ENCODE peak calls at places on chromosome 3, in seven cellular contexts. Z is CD8-positive, alpha-beta T cell; S is mammary epithelial cell; A is PC-9; F is bronchial epithelial cell; E is progenitor cell of endocrine pancreas; N is fibroblast of lung. X is an unnamed sample.

GRCh38 chr3:12040902-12041301 is 36.7 kb downstream of the SYN2 start:
- DNase-seq in Z (no peak), S (no peak), A (no peak), F (no peak), E (no peak), N (no peak), X (no peak)

GRCh38 chr3:194447161-194447560 is 39.6 kb downstream of the ATP13A3 start:
- DNase-seq in Z (no peak), S (no peak), A (no peak), F (peak), E (no peak), N (peak), X (no peak)

GRCh38 chr3:129532261-129532660 is 3.8 kb downstream of the RHO start:
- DNase-seq in Z (no peak), S (no peak), A (no peak), F (no peak), E (no peak), N (no peak), X (no peak)

GRCh38 chr3:185280572-185281365 is 26.9 kb upstream of the EHHADH start:
- DNase-seq in Z (no peak), S (peak), A (no peak), F (peak), E (no peak), N (peak), X (no peak)

GRCh38 chr3:134445631-134446030 is 40.2 kb downstream of the ANAPC13 start:
- DNase-seq in Z (no peak), S (peak), A (peak), F (peak), E (no peak), N (peak), X (no peak)

GRCh38 chr3:46897829-46898320 is 20.4 kb downstream of the PTH1R start:
- DNase-seq in Z (no peak), S (no peak), A (no peak), F (no peak), E (no peak), N (no peak), X (no peak)

GRCh38 chr3:183295211-183295610 is 42.2 kb downstream of the B3GNT5 start:
- DNase-seq in Z (no peak), S (peak), A (peak), F (peak), E (no peak), N (peak), X (no peak)

GRCh38 chr3:46923559-46924350 is 46.2 kb downstream of the PTH1R start:
- DNase-seq in Z (peak), S (no peak), A (no peak), F (no peak), E (peak), N (no peak), X (peak)

GRCh38 chr3:60703956-60704736 is 547.1 kb downstream of the FHIT start:
- DNase-seq in Z (no peak), S (peak), A (no peak), F (no peak), E (no peak), N (peak), X (no peak)

DNA sequence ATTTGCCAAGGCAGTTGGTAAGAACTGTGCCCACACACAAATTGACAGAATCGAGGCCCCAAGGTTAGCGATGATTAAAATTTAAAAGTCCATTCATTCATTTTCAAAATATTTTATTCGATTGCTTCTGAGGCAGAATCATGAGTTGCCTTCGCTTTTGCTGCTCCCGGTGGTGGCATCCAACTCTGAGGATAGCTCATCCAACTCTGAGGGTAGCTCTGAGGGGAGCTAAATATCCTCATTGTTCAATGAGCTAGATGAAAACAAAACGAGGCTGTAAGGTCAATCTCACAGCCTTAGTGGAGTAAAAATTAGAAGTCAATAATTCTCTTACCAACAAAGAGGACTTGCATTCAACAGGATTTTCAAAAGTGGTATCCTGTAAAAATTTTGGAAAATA is 901 bp upstream of the CHL1 start:
- DNase-seq in Z (no peak), S (no peak), A (no peak), F (no peak), E (no peak), N (no peak), X (no peak)
- TF ChIP-seq CTCF in Z (no peak), S (no peak), A (no peak), F (no peak), E (no peak), N (no peak), X (no peak)

DNA sequence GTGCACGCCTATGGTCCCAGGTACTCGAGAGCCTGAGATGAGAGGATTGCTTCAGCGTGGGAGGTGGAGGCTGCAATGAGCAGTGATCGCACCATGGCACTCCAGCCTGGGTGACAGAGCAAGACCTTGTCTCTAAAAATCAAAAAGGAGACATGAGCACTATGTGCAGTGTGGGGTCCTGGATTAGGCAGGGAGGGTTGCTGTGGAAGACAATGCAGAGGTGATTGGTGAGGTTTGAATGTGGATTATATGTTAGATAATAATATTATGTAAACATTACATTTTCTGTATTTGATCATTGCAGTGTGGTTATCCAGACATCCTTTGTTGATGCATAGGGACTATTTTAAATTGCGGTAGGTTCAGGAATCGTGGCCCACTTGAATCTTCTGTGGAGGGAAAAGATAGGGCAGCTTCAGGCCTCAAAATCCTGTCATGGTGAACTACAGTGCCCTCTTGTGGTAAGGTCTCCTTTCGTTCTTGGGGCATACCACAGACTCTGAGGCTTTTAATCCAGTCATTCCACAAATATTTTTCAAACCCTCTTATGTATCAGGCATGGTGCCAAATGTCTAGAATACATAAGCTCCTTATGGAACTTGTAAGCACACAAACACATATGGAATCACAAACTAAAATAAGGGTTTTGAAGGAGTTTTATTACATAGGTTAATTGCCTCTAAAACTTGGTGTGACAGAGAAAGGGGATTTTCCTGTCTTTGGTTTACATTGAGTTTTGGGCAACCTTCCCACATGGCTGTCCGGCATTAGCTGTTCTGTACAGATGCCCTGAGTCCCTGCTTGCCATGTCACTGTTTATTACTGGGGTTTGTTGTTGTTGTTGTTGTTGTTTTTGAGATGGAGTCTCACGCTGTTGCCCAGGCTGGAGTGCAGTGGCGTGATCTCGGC is 37.7 kb downstream of the GPD1L start:
- DNase-seq in Z (peak), S (peak), A (peak), F (peak), E (peak), N (peak), X (no peak)
- TF ChIP-seq CTCF in Z (peak), S (peak), A (peak), F (peak), E (peak), N (peak), X (peak)

DNA sequence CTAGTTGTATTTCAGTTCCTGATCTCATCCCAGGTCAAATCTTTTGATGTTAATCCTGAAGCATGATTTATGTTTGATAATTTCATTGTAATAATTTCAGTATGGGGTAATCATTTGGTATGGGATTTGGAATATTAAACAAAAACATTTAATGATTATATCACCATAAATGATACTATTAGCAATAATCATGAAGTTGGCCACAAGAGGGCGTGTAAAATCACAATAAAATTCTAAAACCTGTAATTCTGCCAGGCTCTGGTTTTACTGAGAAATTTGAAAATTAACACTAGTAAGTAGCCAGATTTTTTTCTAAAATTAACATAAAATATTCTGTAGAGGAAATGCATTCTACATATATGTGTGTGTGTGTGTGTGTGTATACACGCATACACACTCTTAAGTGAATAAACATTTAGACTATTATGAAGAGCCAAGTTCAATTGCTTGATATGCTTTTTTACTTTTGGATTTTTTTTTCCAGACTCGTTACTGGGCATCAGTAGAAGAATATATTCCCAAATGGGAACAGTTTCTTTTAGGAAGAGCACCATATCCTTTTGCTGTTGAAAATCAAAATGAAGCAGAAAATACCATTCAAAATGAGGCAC is 40.5 kb downstream of the FEZF2 start:
- DNase-seq in Z (no peak), S (peak), A (no peak), F (peak), E (no peak), N (peak), X (no peak)
- TF ChIP-seq CTCF in Z (peak), S (peak), A (peak), F (no peak), E (peak), N (peak), X (peak)

GRCh38 chr3:103992469-103992868 is 1374.2 kb upstream of the ALCAM start:
- DNase-seq in Z (no peak), S (no peak), A (no peak), F (no peak), E (no peak), N (no peak), X (no peak)

GRCh38 chr3:103991461-103992115 is 1375.1 kb upstream of the ALCAM start:
- DNase-seq in Z (no peak), S (no peak), A (no peak), F (peak), E (no peak), N (peak), X (no peak)
- TF ChIP-seq CTCF in Z (no peak), S (peak), A (peak), F (peak), E (peak), N (no peak), X (no peak)

GRCh38 chr3:63532521-63532920 is 120.0 kb upstream of the SNTN start:
- DNase-seq in Z (no peak), S (no peak), A (no peak), F (no peak), E (no peak), N (no peak), X (no peak)
- TF ChIP-seq CTCF in Z (no peak), S (no peak), A (no peak), F (no peak), E (no peak), N (no peak), X (no peak)

DNA sequence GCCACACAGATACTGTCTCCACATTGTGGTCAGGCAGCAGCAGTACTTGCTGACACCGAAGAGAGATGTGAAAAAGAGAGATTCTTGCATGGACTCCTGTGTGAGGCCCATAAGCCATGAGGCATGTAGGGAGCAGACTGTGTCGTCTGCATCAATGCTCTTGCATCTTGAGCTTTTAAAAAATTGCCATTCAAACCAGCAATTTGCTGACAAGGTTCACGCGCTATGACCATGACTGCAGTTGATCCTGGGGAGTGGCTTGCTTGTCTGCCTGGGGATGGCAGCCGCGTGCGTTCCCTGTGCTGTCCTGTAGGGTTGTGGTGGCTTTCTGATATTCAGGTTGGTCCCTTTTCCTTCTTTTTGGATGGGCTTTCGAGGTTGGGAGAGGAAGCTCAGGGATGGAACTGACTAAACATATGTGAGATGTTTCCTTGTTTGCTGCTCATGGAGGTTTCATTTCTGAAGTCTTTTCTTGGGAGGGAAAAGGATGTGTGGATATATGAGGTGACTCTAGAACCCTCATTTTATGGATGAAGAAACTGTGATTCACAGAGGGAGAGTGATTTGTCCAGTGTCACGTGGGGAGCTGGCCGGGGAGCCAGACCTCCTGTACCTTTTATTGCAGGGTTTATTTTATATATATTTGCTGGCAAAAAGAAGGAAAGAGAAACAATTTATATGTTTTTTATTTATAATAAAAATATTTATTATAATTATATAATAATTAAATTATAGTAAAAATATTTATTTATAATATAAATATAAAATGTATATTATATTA is 48.6 kb downstream of the LPP start:
- DNase-seq in Z (no peak), S (no peak), A (no peak), F (no peak), E (no peak), N (no peak), X (no peak)
- TF ChIP-seq CTCF in Z (no peak), S (no peak), A (no peak), F (no peak), E (peak), N (no peak), X (no peak)

GRCh38 chr3:49015765-49016164 is 2.6 kb downstream of the DALRD3 start:
- DNase-seq in Z (no peak), S (no peak), A (no peak), F (peak), E (no peak), N (no peak), X (no peak)

GRCh38 chr3:49013113-49013737 is 5.2 kb downstream of the DALRD3 start:
- DNase-seq in Z (no peak), S (no peak), A (no peak), F (no peak), E (no peak), N (no peak), X (no peak)

GRCh38 chr3:49015072-49015471 is 3.3 kb downstream of the DALRD3 start:
- DNase-seq in Z (no peak), S (no peak), A (no peak), F (no peak), E (no peak), N (no peak), X (no peak)

GRCh38 chr3:49012441-49013017 is 5.3 kb downstream of the WDR6 start:
- DNase-seq in Z (no peak), S (no peak), A (no peak), F (no peak), E (no peak), N (no peak), X (no peak)

GRCh38 chr3:49013738-49014660 is 4.4 kb downstream of the DALRD3 start:
- DNase-seq in Z (peak), S (peak), A (peak), F (peak), E (peak), N (no peak), X (no peak)
- TF ChIP-seq CTCF in Z (peak), S (peak), A (peak), F (peak), E (peak), N (peak), X (peak)

GRCh38 chr3:81003008-81003407 is 758.4 kb downstream of the GBE1 start:
- DNase-seq in Z (no peak), S (no peak), A (no peak), F (no peak), E (no peak), N (no peak), X (no peak)

GRCh38 chr3:81003817-81004216 is 757.6 kb downstream of the GBE1 start:
- DNase-seq in Z (no peak), S (no peak), A (no peak), F (no peak), E (no peak), N (no peak), X (no peak)

GRCh38 chr3:81005992-81006391 is 755.5 kb downstream of the GBE1 start:
- DNase-seq in Z (no peak), S (no peak), A (no peak), F (no peak), E (no peak), N (no peak), X (no peak)
- TF ChIP-seq CTCF in Z (no peak), S (no peak), A (no peak), F (no peak), E (peak), N (no peak), X (no peak)

DNA sequence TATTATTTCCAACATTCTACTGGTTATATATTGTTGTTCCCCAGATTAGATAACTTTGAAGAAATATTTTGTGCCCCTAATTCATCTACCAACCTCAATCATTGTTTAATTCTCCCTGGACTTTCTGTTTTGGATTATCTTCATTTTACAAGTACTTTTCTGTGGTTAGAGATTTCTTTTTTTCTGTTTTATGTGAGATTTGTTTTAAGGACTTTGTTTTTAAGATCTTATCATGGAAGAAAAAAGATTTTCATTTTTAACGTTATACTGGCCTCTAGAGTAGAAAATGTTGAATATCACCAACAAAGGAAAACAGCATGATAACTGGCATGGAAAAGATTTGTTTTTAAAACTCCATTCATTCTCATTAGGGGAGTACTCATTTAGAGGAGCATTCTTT is 210.9 kb upstream of the KCNMB2 start:
- DNase-seq in Z (no peak), S (no peak), A (no peak), F (peak), E (no peak), N (peak), X (no peak)
- TF ChIP-seq CTCF in Z (peak), S (peak), A (peak), F (peak), E (peak), N (peak), X (no peak)